ENCODE peak calls at places on chromosomes 16 and 17, in seven cellular contexts. V, U, Y, X, E, W and C are unnamed samples.

GRCh38 chr16:1101573-1102332 is 5.7 kb upstream of the C1QTNF8 start:
- DNase-seq in V (no peak), U (no peak), Y (no peak), X (no peak), E (no peak), W (no peak), C (no peak)

GRCh38 chr17:1532836-1533602 is 16.6 kb upstream of the INPP5K start:
- DNase-seq in V (peak; percentile 40), U (no peak), Y (peak; percentile 12), X (peak; percentile 43), E (peak; percentile 62), W (peak; percentile 51), C (peak; percentile 44)

GRCh38 chr16:81473561-81473960 is 29.0 kb downstream of the CMIP start:
- DNase-seq in V (no peak), U (no peak), Y (no peak), X (no peak), E (no peak), W (no peak), C (no peak)

GRCh38 chr16:35134471-35134870 is 1675.1 kb downstream of the TP53TG3F start:
- DNase-seq in V (no peak), U (no peak), Y (no peak), X (no peak), E (no peak), W (no peak), C (no peak)

GRCh38 chr17:68777243-68777855 is 176.2 kb upstream of the FAM20A start:
- DNase-seq in V (no peak), U (peak; percentile 81), Y (peak; percentile 72), X (peak; percentile 73), E (peak; percentile 51), W (peak; percentile 45), C (no peak)

GRCh38 chr16:17299790-17300189 is 171.0 kb downstream of the XYLT1 start:
- DNase-seq in V (no peak), U (no peak), Y (no peak), X (no peak), E (no peak), W (no peak), C (no peak)

GRCh38 chr17:2125013-2125535 is 70.2 kb downstream of the HIC1 start:
- DNase-seq in V (no peak), U (no peak), Y (no peak), X (no peak), E (no peak), W (no peak), C (no peak)

GRCh38 chr17:11144358-11145233 is 96.4 kb upstream of the SHISA6 start:
- DNase-seq in V (no peak), U (peak; percentile 46), Y (peak; percentile 23), X (no peak), E (peak; percentile 63), W (peak; percentile 2), C (no peak)

GRCh38 chr16:79007614-79008013 is 592.9 kb downstream of the MAF start:
- DNase-seq in V (no peak), U (no peak), Y (no peak), X (no peak), E (no peak), W (no peak), C (no peak)

GRCh38 chr17:77027271-77027670 is 113.5 kb upstream of the SEC14L1 start:
- DNase-seq in V (no peak), U (no peak), Y (no peak), X (no peak), E (no peak), W (no peak), C (no peak)

GRCh38 chr17:61570118-61570517 is 20.9 kb downstream of the NACA2 start:
- DNase-seq in V (no peak), U (no peak), Y (no peak), X (no peak), E (peak; percentile 61), W (no peak), C (no peak)

GRCh38 chr16:86492267-86492960 is 17.9 kb upstream of the FOXF1 start:
- DNase-seq in V (no peak), U (no peak), Y (no peak), X (no peak), E (no peak), W (no peak), C (no peak)

GRCh38 chr16:69309316-69309715 is 1.8 kb upstream of the VPS4A start:
- DNase-seq in V (no peak), U (no peak), Y (no peak), X (no peak), E (no peak), W (no peak), C (no peak)

GRCh38 chr17:16464001-16464640 is 27.9 kb downstream of the LRRC75A start:
- DNase-seq in V (no peak), U (no peak), Y (no peak), X (no peak), E (no peak), W (no peak), C (no peak)

GRCh38 chr16:88804552-88805339 is 1.2 kb downstream of the CDT1 start:
- DNase-seq in V (no peak), U (no peak), Y (no peak), X (peak; percentile 7), E (no peak), W (no peak), C (no peak)

GRCh38 chr17:58308173-58308984 is 20.2 kb downstream of the TSPOAP1 start:
- DNase-seq in V (no peak), U (no peak), Y (no peak), X (peak; percentile 68), E (peak; percentile 35), W (peak; percentile 85), C (peak; percentile 29)

GRCh38 chr16:88570691-88571092 is 489 bp downstream of the ZC3H18 start:
- DNase-seq in V (peak; percentile 26), U (peak; percentile 35), Y (no peak), X (peak; percentile 19), E (no peak), W (peak; percentile 10), C (no peak)

GRCh38 chr17:3698139-3698538 is 2.2 kb upstream of the P2RX5 start:
- DNase-seq in V (no peak), U (no peak), Y (no peak), X (no peak), E (no peak), W (no peak), C (no peak)

DNA sequence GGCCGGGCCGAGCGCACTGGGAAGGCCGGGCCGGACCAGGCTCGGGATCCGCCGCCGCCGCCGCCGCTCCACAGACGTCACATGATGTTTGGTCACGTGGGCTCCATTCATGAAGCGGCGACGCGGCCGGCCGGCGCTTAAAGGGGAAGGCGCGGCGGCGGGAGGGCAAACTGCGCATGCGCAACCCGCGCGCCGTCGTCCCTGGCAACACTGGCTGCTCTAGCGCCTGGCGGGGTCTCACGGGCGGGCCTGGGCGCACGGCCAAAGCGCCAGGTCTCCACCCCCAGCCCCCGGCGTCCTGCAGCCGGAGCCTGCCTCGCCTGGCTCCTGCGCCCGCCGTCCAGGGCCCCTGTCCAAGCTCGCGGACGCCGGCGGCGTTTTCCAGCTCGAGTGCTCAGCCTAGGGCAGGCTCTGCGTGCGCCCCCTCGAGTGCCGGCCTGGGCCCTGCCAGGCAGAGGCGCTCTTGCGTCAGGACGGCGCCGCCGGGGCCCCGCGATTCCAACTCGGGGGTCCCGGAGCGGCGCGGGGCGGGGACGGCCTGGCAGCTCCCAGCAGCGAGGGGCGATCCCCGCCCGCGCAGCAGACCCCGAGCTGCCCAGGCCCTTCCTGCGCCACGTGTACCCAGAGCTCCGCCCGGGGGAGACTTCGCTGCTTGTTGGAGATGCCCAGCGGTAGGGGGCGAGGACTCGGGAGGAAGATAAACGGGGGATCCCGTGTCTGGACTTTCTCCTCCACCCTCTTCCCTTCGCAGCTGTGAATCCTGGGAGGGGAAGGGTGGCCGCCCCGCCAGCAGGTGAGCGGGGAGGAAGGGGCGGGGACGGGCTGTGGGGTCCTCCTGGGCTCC is at the start of gene MAFG:
- DNase-seq in V (peak; percentile 80), U (peak; percentile 94), Y (peak; percentile 87), X (peak; percentile 92), E (peak; percentile 98), W (peak; percentile 84), C (peak; percentile 98)
- TF ChIP-seq CTCF in V (no peak), U (no peak), Y (peak; percentile 47), X (peak; percentile 29), E (peak; percentile 74), W (no peak), C (peak; percentile 33)

GRCh38 chr16:4316732-4317461 is 1.0 kb downstream of the GLIS2 start:
- DNase-seq in V (no peak), U (no peak), Y (no peak), X (no peak), E (peak; percentile 81), W (no peak), C (no peak)

GRCh38 chr16:4314532-4315184 is 1.2 kb upstream of the GLIS2 start:
- DNase-seq in V (no peak), U (no peak), Y (no peak), X (no peak), E (peak; percentile 94), W (no peak), C (peak; percentile 67)

GRCh38 chr16:4315185-4316102 is at the start of gene GLIS2:
- DNase-seq in V (no peak), U (no peak), Y (peak; percentile 66), X (peak; percentile 33), E (peak; percentile 89), W (no peak), C (peak; percentile 87)

GRCh38 chr16:4316103-4316731 is 350 bp downstream of the GLIS2 start:
- DNase-seq in V (no peak), U (no peak), Y (no peak), X (no peak), E (no peak), W (no peak), C (no peak)

GRCh38 chr16:4313563-4314531 is 2.0 kb upstream of the GLIS2 start:
- DNase-seq in V (no peak), U (no peak), Y (peak; percentile 60), X (peak; percentile 86), E (peak; percentile 95), W (no peak), C (no peak)
- TF ChIP-seq CTCF in V (peak; percentile 41), U (peak; percentile 54), Y (peak; percentile 72), X (peak; percentile 81), E (peak; percentile 91), W (peak; percentile 25), C (peak; percentile 42)

GRCh38 chr17:29617481-29618271 is 5.0 kb downstream of the CORO6 start:
- DNase-seq in V (peak; percentile 83), U (peak; percentile 88), Y (peak; percentile 44), X (peak; percentile 76), E (peak; percentile 86), W (peak; percentile 92), C (no peak)
- TF ChIP-seq CTCF in V (peak; percentile 62), U (peak; percentile 84), Y (peak; percentile 74), X (peak; percentile 37), E (peak; percentile 96), W (peak; percentile 85), C (peak; percentile 72)

GRCh38 chr17:51430581-51430980 is 170.2 kb downstream of the UTP18 start:
- DNase-seq in V (peak; percentile 15), U (no peak), Y (no peak), X (no peak), E (no peak), W (no peak), C (no peak)

GRCh38 chr17:51435171-51435552 is 174.8 kb downstream of the UTP18 start:
- DNase-seq in V (no peak), U (no peak), Y (no peak), X (no peak), E (no peak), W (peak; percentile 11), C (no peak)

GRCh38 chr17:51439395-51440229 is 179.3 kb downstream of the UTP18 start:
- DNase-seq in V (peak; percentile 19), U (no peak), Y (no peak), X (peak; percentile 28), E (no peak), W (no peak), C (no peak)

GRCh38 chr17:51434434-51435170 is 174.3 kb downstream of the UTP18 start:
- DNase-seq in V (no peak), U (no peak), Y (no peak), X (no peak), E (peak; percentile 55), W (no peak), C (no peak)

GRCh38 chr17:51435641-51436091 is 175.3 kb downstream of the UTP18 start:
- DNase-seq in V (peak; percentile 36), U (peak; percentile 63), Y (peak; percentile 53), X (peak; percentile 64), E (peak; percentile 90), W (peak; percentile 36), C (no peak)
- TF ChIP-seq CTCF in V (peak; percentile 36), U (no peak), Y (peak; percentile 62), X (peak; percentile 33), E (peak; percentile 66), W (no peak), C (peak; percentile 80)